ENCODE peak calls at places on chromosome 2, in ten cellular contexts. W, E, L, S, C, U, R, O, K and Q are unnamed samples.

GRCh38 chr2:190343170-190343499 is 254 bp upstream of the INPP1 start:
- DNase-seq in O (no peak), C (no peak), L (no peak), E (no peak), R (no peak), K (no peak), U (peak; percentile 48), W (peak; percentile 32), S (no peak), Q (no peak)

GRCh38 chr2:74514368-74515270 is at the start of gene TLX2:
- DNase-seq in K (no peak), U (peak; percentile 67), E (no peak), R (no peak), L (peak; percentile 20), C (no peak), W (no peak), S (peak; percentile 87), O (no peak), Q (peak; percentile 50)

GRCh38 chr2:217331577-217332139 is 471.8 kb upstream of the TNP1 start:
- DNase-seq in C (no peak), S (no peak), L (no peak), W (no peak), E (no peak), O (no peak), U (peak; percentile 21), R (peak; percentile 48), K (peak; percentile 77), Q (no peak)

GRCh38 chr2:206045251-206045650 is 40.7 kb downstream of the INO80D start:
- DNase-seq in R (no peak), S (no peak), O (no peak), L (no peak), C (no peak), K (no peak), E (no peak), W (no peak), U (no peak), Q (no peak)

GRCh38 chr2:190119257-190119656 is 56.7 kb upstream of the MSTN start:
- DNase-seq in S (peak; percentile 67), L (peak; percentile 46), K (no peak), C (peak; percentile 27), U (peak; percentile 87), R (no peak), W (no peak), E (no peak), O (peak; percentile 64), Q (peak; percentile 66)

GRCh38 chr2:229591611-229592010 is 122.7 kb downstream of the DNER start:
- DNase-seq in C (no peak), S (no peak), U (no peak), W (no peak), E (no peak), O (peak; percentile 93), R (no peak), L (no peak), K (no peak), Q (no peak)

GRCh38 chr2:218569038-218569431 is 396 bp downstream of the CNOT9 start:
- DNase-seq in S (no peak), R (no peak), W (peak; percentile 75), C (peak; percentile 19), O (peak; percentile 83), L (peak; percentile 56), E (peak; percentile 10), U (peak; percentile 83), K (peak; percentile 49), Q (peak; percentile 65)

GRCh38 chr2:40554665-40555294 is 102.9 kb upstream of the SLC8A1 start:
- DNase-seq in W (peak; percentile 75), O (no peak), R (peak; percentile 4), E (peak; percentile 29), U (peak; percentile 79), K (peak; percentile 49), L (peak; percentile 6), S (peak; percentile 5), C (peak; percentile 52), Q (peak; percentile 83)

GRCh38 chr2:184072470-184072869 is 525.9 kb upstream of the ZNF804A start:
- DNase-seq in E (no peak), L (no peak), U (no peak), S (no peak), O (no peak), K (no peak), R (no peak), C (no peak), W (no peak), Q (no peak)

GRCh38 chr2:71458413-71459083 is 5.2 kb downstream of the DYSF start:
- DNase-seq in U (no peak), S (no peak), O (no peak), C (peak; percentile 45), L (no peak), K (no peak), R (no peak), E (no peak), W (no peak), Q (no peak)

GRCh38 chr2:15949551-15949950 is 9.2 kb downstream of the MYCN start:
- DNase-seq in U (no peak), E (no peak), S (no peak), R (no peak), K (no peak), C (no peak), W (no peak), O (no peak), L (no peak), Q (no peak)

GRCh38 chr2:128585706-128586105 is 267.0 kb upstream of the HS6ST1 start:
- DNase-seq in U (no peak), S (no peak), R (peak; percentile 65), W (no peak), C (no peak), O (no peak), K (peak; percentile 99), E (no peak), L (no peak), Q (no peak)

GRCh38 chr2:112877423-112877822 is 33.5 kb upstream of the IL37 start:
- DNase-seq in R (no peak), S (no peak), L (no peak), E (no peak), O (no peak), K (peak; percentile 100), W (no peak), U (no peak), C (no peak), Q (no peak)

GRCh38 chr2:61423714-61424113 is 47.2 kb downstream of the USP34 start:
- DNase-seq in S (no peak), K (peak; percentile 82), E (no peak), R (peak; percentile 6), O (no peak), U (no peak), C (no peak), W (no peak), L (no peak), Q (no peak)

GRCh38 chr2:203623104-203623503 is 83.3 kb upstream of the CD28 start:
- DNase-seq in W (no peak), C (no peak), K (peak; percentile 96), S (no peak), R (peak; percentile 95), U (no peak), O (no peak), E (no peak), L (no peak), Q (no peak)

GRCh38 chr2:85871494-85872164 is 17.2 kb downstream of the ST3GAL5 start:
- DNase-seq in L (no peak), U (no peak), E (no peak), S (no peak), R (no peak), W (no peak), K (no peak), O (no peak), C (no peak), Q (no peak)

GRCh38 chr2:30923575-30923974 is 116.3 kb upstream of the CAPN13 start:
- DNase-seq in W (no peak), S (no peak), K (no peak), U (no peak), R (no peak), O (no peak), L (no peak), E (no peak), C (no peak), Q (no peak)

GRCh38 chr2:170362895-170363582 is 185.1 kb downstream of the MYO3B start:
- DNase-seq in W (peak; percentile 37), L (no peak), K (no peak), U (no peak), C (no peak), R (no peak), O (no peak), E (no peak), S (no peak), Q (no peak)

GRCh38 chr2:57437077-57437476 is 609.5 kb upstream of the VRK2 start:
- DNase-seq in U (no peak), W (no peak), R (no peak), L (no peak), O (no peak), K (no peak), S (no peak), C (no peak), E (no peak), Q (no peak)